ENCODE peak calls at places on chromosomes 1 and 21, in four cellular contexts. One of them, this sample, is unnamed.

GRCh38 chr1:3062616-3063378 is 6.2 kb upstream of the PRDM16 start:
- DNase-seq in ELF-1: no peak
- DNase-seq in NB4: no peak
- DNase-seq in left ventricle myocardium superior: no peak
- DNase-seq in this sample: no peak

GRCh38 chr1:184283999-184284398 is 102.8 kb upstream of the C1orf21 start:
- DNase-seq in ELF-1: no peak
- DNase-seq in NB4: no peak
- DNase-seq in left ventricle myocardium superior: no peak
- DNase-seq in this sample: peak; percentile 88

GRCh38 chr1:181608951-181609350 is 125.6 kb downstream of the CACNA1E start:
- DNase-seq in ELF-1: peak; percentile 9
- DNase-seq in NB4: no peak
- DNase-seq in left ventricle myocardium superior: no peak
- DNase-seq in this sample: no peak

GRCh38 chr1:85451236-85451830 is 13.6 kb downstream of the DDAH1 start:
- DNase-seq in ELF-1: no peak
- DNase-seq in NB4: no peak
- DNase-seq in left ventricle myocardium superior: no peak
- DNase-seq in this sample: no peak

GRCh38 chr1:46753985-46754384 is 35.1 kb upstream of the EFCAB14 start:
- DNase-seq in ELF-1: no peak
- DNase-seq in NB4: no peak
- DNase-seq in left ventricle myocardium superior: no peak
- DNase-seq in this sample: no peak

GRCh38 chr1:83796409-83796808 is 202.5 kb downstream of the TTLL7 start:
- DNase-seq in ELF-1: no peak
- DNase-seq in NB4: no peak
- DNase-seq in left ventricle myocardium superior: no peak
- DNase-seq in this sample: no peak

GRCh38 chr21:36791695-36792451 is 93.0 kb downstream of the SIM2 start:
- DNase-seq in ELF-1: peak; percentile 24
- DNase-seq in NB4: no peak
- DNase-seq in left ventricle myocardium superior: peak; percentile 56
- DNase-seq in this sample: no peak

GRCh38 chr1:206895320-206895719 is 1.9 kb upstream of the IL24 start:
- DNase-seq in ELF-1: peak; percentile 78
- DNase-seq in NB4: no peak
- DNase-seq in left ventricle myocardium superior: no peak
- DNase-seq in this sample: no peak

GRCh38 chr1:180178511-180179161 is 24.0 kb downstream of the QSOX1 start:
- DNase-seq in ELF-1: peak; percentile 71
- DNase-seq in NB4: peak; percentile 66
- DNase-seq in left ventricle myocardium superior: peak; percentile 75
- DNase-seq in this sample: peak; percentile 62

GRCh38 chr1:21814241-21814918 is 2.3 kb downstream of the LDLRAD2 start:
- DNase-seq in ELF-1: peak; percentile 77
- DNase-seq in NB4: peak; percentile 61
- DNase-seq in left ventricle myocardium superior: peak; percentile 49
- DNase-seq in this sample: peak; percentile 28

GRCh38 chr21:33712022-33712803 is 69.9 kb downstream of the ITSN1 start:
- DNase-seq in ELF-1: no peak
- DNase-seq in NB4: no peak
- DNase-seq in left ventricle myocardium superior: no peak
- DNase-seq in this sample: no peak

GRCh38 chr1:88302843-88303486 is 381.1 kb upstream of the PKN2 start:
- DNase-seq in ELF-1: no peak
- DNase-seq in NB4: peak; percentile 16
- DNase-seq in left ventricle myocardium superior: no peak
- DNase-seq in this sample: peak; percentile 39

GRCh38 chr1:171743014-171743870 is 1.4 kb upstream of the VAMP4 start:
- DNase-seq in ELF-1: no peak
- DNase-seq in NB4: no peak
- DNase-seq in left ventricle myocardium superior: no peak
- DNase-seq in this sample: peak; percentile 77

GRCh38 chr1:116807394-116807793 is 53.2 kb downstream of the CD2 start:
- DNase-seq in ELF-1: no peak
- DNase-seq in NB4: no peak
- DNase-seq in left ventricle myocardium superior: no peak
- DNase-seq in this sample: no peak

GRCh38 chr1:216682694-216683243 is 40.5 kb downstream of the ESRRG start:
- DNase-seq in ELF-1: no peak
- DNase-seq in NB4: no peak
- DNase-seq in left ventricle myocardium superior: no peak
- DNase-seq in this sample: no peak

GRCh38 chr1:156244126-156244525 is 2.1 kb downstream of the BGLAP start:
- DNase-seq in ELF-1: no peak
- DNase-seq in NB4: no peak
- DNase-seq in left ventricle myocardium superior: no peak
- DNase-seq in this sample: no peak

GRCh38 chr1:183609313-183609712 is 19.1 kb upstream of the NCF2 start:
- DNase-seq in ELF-1: no peak
- DNase-seq in NB4: peak; percentile 79
- DNase-seq in left ventricle myocardium superior: peak; percentile 74
- DNase-seq in this sample: peak; percentile 73

GRCh38 chr1:179178965-179179364 is 50.5 kb downstream of the ABL2 start:
- DNase-seq in ELF-1: no peak
- DNase-seq in NB4: no peak
- DNase-seq in left ventricle myocardium superior: no peak
- DNase-seq in this sample: peak; percentile 50

GRCh38 chr1:30012455-30013440 is 710.6 kb downstream of the MATN1 start:
- DNase-seq in ELF-1: no peak
- DNase-seq in NB4: no peak
- DNase-seq in left ventricle myocardium superior: no peak
- DNase-seq in this sample: no peak

GRCh38 chr1:214566158-214567104 is 15.0 kb upstream of the PTPN14 start:
- DNase-seq in ELF-1: no peak
- DNase-seq in NB4: no peak
- DNase-seq in left ventricle myocardium superior: no peak
- DNase-seq in this sample: peak; percentile 63

GRCh38 chr1:78586572-78586971 is 33.7 kb upstream of the IFI44L start:
- DNase-seq in ELF-1: no peak
- DNase-seq in NB4: no peak
- DNase-seq in left ventricle myocardium superior: no peak
- DNase-seq in this sample: no peak

GRCh38 chr1:228061411-228062084 is 21.0 kb upstream of the ARF1 start:
- DNase-seq in ELF-1: peak; percentile 4
- DNase-seq in NB4: no peak
- DNase-seq in left ventricle myocardium superior: peak; percentile 13
- DNase-seq in this sample: no peak

GRCh38 chr1:24317081-24317480 is 2.1 kb upstream of the GRHL3 start:
- DNase-seq in ELF-1: no peak
- DNase-seq in NB4: no peak
- DNase-seq in left ventricle myocardium superior: no peak
- DNase-seq in this sample: no peak

GRCh38 chr1:30732277-30732996 is 9.1 kb upstream of the MATN1 start:
- DNase-seq in ELF-1: no peak
- DNase-seq in NB4: peak; percentile 86
- DNase-seq in left ventricle myocardium superior: no peak
- DNase-seq in this sample: no peak